ENCODE peak calls at places on chromosomes 13 and 19, in seven cellular contexts. H is IMR-90, I is H9, Z is fibroblast of lung, T is colonic mucosa, B is endothelial cell of umbilical vein, O is HCT116. G is an unnamed sample.

GRCh38 chr13:96091164-96091931 is 1.4 kb downstream of the HS6ST3 start:
- DNase-seq in H (no peak), I (peak; percentile 64), O (no peak), T (no peak), B (peak; percentile 12), Z (peak; percentile 5), G (no peak)

GRCh38 chr19:49071860-49072547 is 495 bp downstream of the KCNA7 start:
- DNase-seq in O (no peak), B (no peak), I (peak; percentile 92), T (no peak), H (no peak), Z (no peak), G (no peak)

GRCh38 chr13:102873653-102874052 is 27.8 kb downstream of the ERCC5 start:
- DNase-seq in B (peak; percentile 6), T (no peak), H (no peak), Z (peak; percentile 36), O (no peak), I (no peak), G (no peak)

GRCh38 chr13:30743319-30744055 is 8.1 kb downstream of the ALOX5AP start:
- DNase-seq in T (peak; percentile 35), B (peak; percentile 89), H (peak; percentile 99), I (no peak), Z (peak; percentile 100), O (peak; percentile 76), G (peak; percentile 97)

GRCh38 chr19:38114651-38115050 is 109.4 kb downstream of the DPF1 start:
- DNase-seq in I (no peak), Z (no peak), H (no peak), O (no peak), T (no peak), B (no peak), G (no peak)

GRCh38 chr13:108269601-108270328 is at the start of gene TNFSF13B:
- DNase-seq in I (peak; percentile 82), B (peak; percentile 18), O (no peak), H (peak; percentile 40), T (peak; percentile 23), Z (peak; percentile 11), G (peak; percentile 75)

GRCh38 chr19:2291185-2291751 is 9.3 kb upstream of the PEAK3 start:
- DNase-seq in I (peak; percentile 75), B (peak; percentile 26), T (no peak), Z (no peak), H (no peak), O (no peak), G (peak; percentile 21)

GRCh38 chr13:43737524-43737923 is 49.2 kb downstream of the ENOX1 start:
- DNase-seq in I (no peak), B (no peak), H (no peak), T (no peak), Z (no peak), O (no peak), G (no peak)

GRCh38 chr19:31976775-31977536 is 368.5 kb upstream of the ZNF507 start:
- DNase-seq in O (no peak), Z (no peak), T (no peak), B (no peak), I (no peak), H (no peak), G (no peak)

GRCh38 chr19:52007436-52007804 is 591 bp downstream of the ZNF615 start:
- DNase-seq in H (no peak), Z (peak; percentile 8), I (peak; percentile 36), O (no peak), B (no peak), T (no peak), G (no peak)

GRCh38 chr13:29810145-29810742 is 40.2 kb downstream of the UBL3 start:
- DNase-seq in Z (peak; percentile 53), O (no peak), H (peak; percentile 28), B (no peak), T (no peak), I (no peak), G (no peak)

GRCh38 chr19:8307400-8307964 is 676 bp downstream of the CD320 start:
- DNase-seq in B (no peak), H (no peak), Z (no peak), I (no peak), T (peak; percentile 45), O (no peak), G (no peak)

GRCh38 chr19:8307965-8308866 is at the start of gene CD320:
- DNase-seq in I (peak; percentile 87), O (peak; percentile 84), T (peak; percentile 93), B (peak; percentile 92), Z (peak; percentile 86), H (peak; percentile 87), G (peak; percentile 96)

GRCh38 chr19:8304841-8305621 is 3.1 kb downstream of the CD320 start:
- DNase-seq in I (peak; percentile 93), Z (no peak), O (peak; percentile 38), B (no peak), T (peak; percentile 25), H (no peak), G (no peak)

GRCh38 chr19:8306235-8307054 is 1.7 kb downstream of the CD320 start:
- DNase-seq in Z (no peak), I (no peak), H (no peak), T (peak; percentile 55), B (no peak), O (no peak), G (no peak)

DNA sequence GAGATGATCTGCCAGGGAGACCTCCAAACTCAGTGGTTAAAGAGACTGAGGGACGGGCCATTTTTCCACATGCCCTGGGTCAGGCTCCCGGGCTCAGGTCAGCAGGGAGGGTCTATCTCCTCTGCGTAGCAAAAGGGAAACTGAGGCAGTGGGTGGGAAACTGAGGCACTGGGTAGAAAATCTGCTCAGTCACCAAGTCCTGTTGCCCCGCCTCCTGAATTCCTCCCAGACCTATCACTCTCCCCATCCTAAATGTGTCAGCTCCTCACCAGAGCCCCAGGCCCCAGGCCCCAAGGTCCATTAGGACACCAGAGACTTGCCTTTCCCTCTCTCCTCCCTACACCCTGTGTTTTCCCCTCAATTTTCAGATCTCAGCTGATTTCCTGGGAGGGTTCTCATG is 2.4 kb downstream of the CD320 start:
- DNase-seq in B (no peak), I (no peak), Z (no peak), T (peak; percentile 17), H (no peak), O (no peak), G (no peak)
- H3K9ac ChIP-seq in B (no peak overlapping the region), I (no peak overlapping the region), Z (no peak overlapping the region), T (peak overlapping the region; percentile 76), H (no peak overlapping the region), O (peak overlapping the region; percentile 87), G (no peak overlapping the region)

GRCh38 chr13:40377783-40378182 is 288.7 kb downstream of the FOXO1 start:
- DNase-seq in B (no peak), H (no peak), O (no peak), T (no peak), I (no peak), Z (peak; percentile 78), G (no peak)
- H3K4me1 ChIP-seq in B (no peaks in the 10 kb centered on the region), H (no peaks in the 10 kb centered on the region), O (no peaks in the 10 kb centered on the region), T (no peaks in the 10 kb centered on the region), I (no peaks in the 10 kb centered on the region), Z (no peaks in the 10 kb centered on the region), G (peaks cover 34% of the 10 kb centered on the region)

GRCh38 chr13:90098580-90098979 is 1248.9 kb upstream of the MIR17HG start:
- DNase-seq in Z (no peak), I (no peak), H (no peak), T (no peak), O (no peak), B (no peak), G (no peak)
- H3K9me3 ChIP-seq in Z (no peaks in the 10 kb centered on the region), I (no peaks in the 10 kb centered on the region), H (peaks cover 2% of the 10 kb centered on the region), T (no peaks in the 10 kb centered on the region), O (no peaks in the 10 kb centered on the region), B (no peaks in the 10 kb centered on the region), G (peaks cover 25% of the 10 kb centered on the region)

GRCh38 chr13:21596722-21597121 is 7.2 kb downstream of the MICU2 start:
- DNase-seq in Z (no peak), H (no peak), T (no peak), O (no peak), I (no peak), B (no peak), G (no peak)

GRCh38 chr13:21590231-21590630 is 13.7 kb downstream of the MICU2 start:
- DNase-seq in Z (no peak), T (no peak), O (no peak), H (peak; percentile 21), I (no peak), B (no peak), G (no peak)

GRCh38 chr13:21594715-21595545 is 9.0 kb downstream of the MICU2 start:
- DNase-seq in T (no peak), H (no peak), B (no peak), Z (no peak), I (no peak), O (no peak), G (no peak)

DNA sequence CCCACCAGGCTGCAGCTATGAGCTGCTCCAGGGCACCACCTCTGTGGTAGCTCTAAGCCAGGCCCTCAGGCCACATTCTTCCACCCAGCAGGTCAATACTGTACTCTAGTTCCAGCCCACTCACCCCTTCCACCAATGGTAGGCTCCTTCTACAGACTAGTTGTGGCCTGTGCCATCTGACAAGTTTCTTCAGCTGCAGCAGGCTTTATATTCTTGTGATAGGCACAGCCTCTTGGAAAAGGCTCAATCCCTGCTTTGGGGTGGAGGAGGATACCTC is 8.5 kb downstream of the MICU2 start:
- DNase-seq in H (no peak), B (no peak), Z (no peak), O (no peak), I (no peak), T (no peak), G (no peak)
- H3K9ac ChIP-seq in H (no peak overlapping the region), B (no peak overlapping the region), Z (no peak overlapping the region), O (no peak overlapping the region), I (no peak overlapping the region), T (no peak overlapping the region), G (no peak overlapping the region)

GRCh38 chr13:114012921-114013320 is 39.0 kb upstream of the C13orf46 start:
- DNase-seq in Z (no peak), B (no peak), O (no peak), T (no peak), I (no peak), H (no peak), G (no peak)

GRCh38 chr13:114013336-114013735 is 39.5 kb upstream of the C13orf46 start:
- DNase-seq in B (no peak), O (no peak), Z (no peak), H (no peak), I (no peak), T (no peak), G (no peak)

GRCh38 chr13:114010401-114011101 is 36.7 kb upstream of the C13orf46 start:
- DNase-seq in T (no peak), Z (no peak), I (no peak), H (no peak), B (no peak), O (no peak), G (no peak)

GRCh38 chr13:114011226-114011625 is 37.4 kb upstream of the C13orf46 start:
- DNase-seq in T (no peak), O (no peak), I (no peak), B (no peak), H (no peak), Z (no peak), G (no peak)

DNA sequence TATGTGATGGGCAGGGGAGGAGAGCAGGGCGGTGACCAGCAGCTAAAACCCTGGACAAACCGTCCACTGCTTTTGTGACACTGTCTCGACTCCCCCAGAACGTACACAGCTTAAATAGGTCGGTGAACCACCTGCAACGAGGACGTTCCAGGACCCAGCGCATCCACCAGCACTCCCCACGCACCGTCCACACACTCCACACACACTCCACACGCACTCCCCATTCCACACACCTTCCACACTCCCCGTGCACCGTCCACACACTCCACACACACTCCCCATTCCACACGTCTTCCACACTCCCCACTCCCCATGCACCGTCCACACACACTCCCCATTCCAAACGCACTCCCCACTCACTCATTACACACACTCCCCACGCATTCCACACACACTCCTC is 38.3 kb upstream of the C13orf46 start:
- DNase-seq in I (no peak), H (no peak), O (no peak), B (no peak), Z (no peak), T (no peak), G (no peak)
- H3K4me1 ChIP-seq in I (no peaks in the 10 kb centered on the region), H (no peaks in the 10 kb centered on the region), O (no peaks in the 10 kb centered on the region), B (no peaks in the 10 kb centered on the region), Z (no peaks in the 10 kb centered on the region), T (no peaks in the 10 kb centered on the region), G (peaks cover 19% of the 10 kb centered on the region)

G was measured in adipocyte.